ENCODE peak calls at places on chromosome 7, in seven cellular contexts. X, V, M, D, S, E and I are unnamed samples.

GRCh38 chr7:1696671-1697498 is 26.8 kb downstream of the ELFN1 start:
- DNase-seq in X (no peak), V (peak; percentile 48), M (no peak), D (no peak), S (no peak), E (no peak), I (no peak)

GRCh38 chr7:55277916-55278315 is 87.2 kb upstream of the LANCL2 start:
- DNase-seq in X (no peak), V (no peak), M (no peak), D (no peak), S (no peak), E (no peak), I (no peak)

GRCh38 chr7:92563345-92563744 is 26.8 kb downstream of the FAM133B start:
- DNase-seq in X (no peak), V (no peak), M (no peak), D (no peak), S (no peak), E (no peak), I (no peak)

GRCh38 chr7:151705744-151706567 is 171.0 kb downstream of the PRKAG2 start:
- DNase-seq in X (no peak), V (no peak), M (peak; percentile 40), D (no peak), S (peak; percentile 72), E (peak; percentile 45), I (no peak)

GRCh38 chr7:40544932-40545331 is 410.1 kb downstream of the SUGCT start:
- DNase-seq in X (no peak), V (no peak), M (no peak), D (no peak), S (no peak), E (no peak), I (no peak)

GRCh38 chr7:75977741-75978140 is 16.7 kb downstream of the TMEM120A start:
- DNase-seq in X (no peak), V (no peak), M (no peak), D (no peak), S (no peak), E (no peak), I (no peak)

GRCh38 chr7:139044813-139045794 is 9.3 kb upstream of the ZC3HAV1L start:
- DNase-seq in X (no peak), V (no peak), M (no peak), D (no peak), S (no peak), E (no peak), I (peak; percentile 40)

GRCh38 chr7:139183878-139184338 is 47.1 kb upstream of the UBN2 start:
- DNase-seq in X (no peak), V (no peak), M (no peak), D (no peak), S (no peak), E (no peak), I (no peak)

GRCh38 chr7:141906285-141906684 is 9.9 kb upstream of the OR9A4 start:
- DNase-seq in X (no peak), V (no peak), M (no peak), D (no peak), S (no peak), E (no peak), I (no peak)

GRCh38 chr7:32890010-32890552 is 1.5 kb downstream of the KBTBD2 start:
- DNase-seq in X (no peak), V (no peak), M (peak; percentile 37), D (no peak), S (no peak), E (no peak), I (no peak)

GRCh38 chr7:40199076-40199802 is 64.4 kb downstream of the SUGCT start:
- DNase-seq in X (no peak), V (no peak), M (no peak), D (peak; percentile 68), S (peak; percentile 15), E (no peak), I (no peak)

GRCh38 chr7:151863386-151864079 is 13.4 kb downstream of the PRKAG2 start:
- DNase-seq in X (no peak), V (no peak), M (no peak), D (no peak), S (peak; percentile 89), E (no peak), I (peak; percentile 40)

GRCh38 chr7:16106300-16106699 is 315.0 kb downstream of the CRPPA start:
- DNase-seq in X (no peak), V (no peak), M (no peak), D (no peak), S (no peak), E (no peak), I (no peak)

GRCh38 chr7:116592445-116592844 is 67.6 kb downstream of the CAV1 start:
- DNase-seq in X (no peak), V (no peak), M (peak; percentile 69), D (no peak), S (no peak), E (no peak), I (no peak)

GRCh38 chr7:28768577-28769147 is 189.5 kb downstream of the TRIL start:
- DNase-seq in X (no peak), V (no peak), M (no peak), D (no peak), S (no peak), E (no peak), I (no peak)

GRCh38 chr7:85600425-85600824 is 413.6 kb upstream of the SEMA3D start:
- DNase-seq in X (no peak), V (no peak), M (no peak), D (no peak), S (no peak), E (no peak), I (no peak)

GRCh38 chr7:74021546-74022320 is 6.2 kb upstream of the ELN start:
- DNase-seq in X (no peak), V (no peak), M (no peak), D (no peak), S (no peak), E (no peak), I (no peak)

GRCh38 chr7:1385809-1386622 is 73.3 kb downstream of the MICALL2 start:
- DNase-seq in X (no peak), V (no peak), M (no peak), D (no peak), S (no peak), E (no peak), I (no peak)

GRCh38 chr7:867406-868188 is 8.8 kb upstream of the GET4 start:
- DNase-seq in X (peak; percentile 100), V (no peak), M (no peak), D (no peak), S (no peak), E (no peak), I (no peak)

GRCh38 chr7:44622342-44623151 is 16.1 kb downstream of the OGDH start:
- DNase-seq in X (peak; percentile 27), V (no peak), M (no peak), D (no peak), S (no peak), E (no peak), I (no peak)

GRCh38 chr7:20928022-20928421 is 141.3 kb upstream of the SP8 start:
- DNase-seq in X (no peak), V (no peak), M (no peak), D (no peak), S (no peak), E (no peak), I (no peak)

GRCh38 chr7:156504687-156505545 is 135.7 kb upstream of the RNF32 start:
- DNase-seq in X (no peak), V (no peak), M (no peak), D (no peak), S (no peak), E (no peak), I (no peak)

GRCh38 chr7:50818324-50818723 is 35.6 kb upstream of the GRB10 start:
- DNase-seq in X (no peak), V (no peak), M (no peak), D (no peak), S (no peak), E (no peak), I (no peak)

GRCh38 chr7:151142686-151143040 is 24.8 kb downstream of the GBX1 start:
- DNase-seq in X (no peak), V (peak; percentile 38), M (no peak), D (no peak), S (no peak), E (no peak), I (no peak)

GRCh38 chr7:14457567-14458453 is 444.7 kb downstream of the DGKB start:
- DNase-seq in X (peak; percentile 41), V (no peak), M (peak; percentile 87), D (peak; percentile 86), S (peak; percentile 48), E (peak; percentile 73), I (peak; percentile 14)

GRCh38 chr7:47915066-47915976 is 32.9 kb downstream of the PKD1L1 start:
- DNase-seq in X (no peak), V (no peak), M (no peak), D (no peak), S (no peak), E (peak; percentile 74), I (no peak)

GRCh38 chr7:64562246-64562620 is 638 bp downstream of the ZNF680 start:
- DNase-seq in X (no peak), V (no peak), M (no peak), D (no peak), S (no peak), E (no peak), I (no peak)

GRCh38 chr7:951881-952547 is 2.5 kb downstream of the ADAP1 start:
- DNase-seq in X (no peak), V (no peak), M (no peak), D (no peak), S (no peak), E (no peak), I (no peak)

GRCh38 chr7:55127622-55128081 is 108.8 kb downstream of the EGFR start:
- DNase-seq in X (no peak), V (no peak), M (peak; percentile 41), D (no peak), S (peak; percentile 43), E (no peak), I (no peak)

GRCh38 chr7:48280100-48280499 is 108.8 kb downstream of the ABCA13 start:
- DNase-seq in X (no peak), V (no peak), M (no peak), D (no peak), S (no peak), E (no peak), I (no peak)

GRCh38 chr7:121531175-121532070 is 135.3 kb upstream of the FAM3C start:
- DNase-seq in X (no peak), V (no peak), M (peak; percentile 9), D (no peak), S (no peak), E (no peak), I (no peak)

GRCh38 chr7:74583630-74584029 is 73.9 kb upstream of the GTF2I start:
- DNase-seq in X (no peak), V (no peak), M (no peak), D (no peak), S (no peak), E (no peak), I (no peak)

GRCh38 chr7:51187941-51188340 is 128.7 kb downstream of the COBL start:
- DNase-seq in X (no peak), V (no peak), M (no peak), D (no peak), S (peak; percentile 34), E (peak; percentile 68), I (no peak)

GRCh38 chr7:121604627-121605296 is 208.7 kb upstream of the FAM3C start:
- DNase-seq in X (no peak), V (no peak), M (no peak), D (no peak), S (no peak), E (no peak), I (no peak)

GRCh38 chr7:12397671-12398070 is 6.0 kb downstream of the VWDE start:
- DNase-seq in X (no peak), V (no peak), M (no peak), D (no peak), S (no peak), E (no peak), I (no peak)